ENCODE peak calls at places on chromosomes 6 and 20, in nine cellular contexts. One of them, this sample, is unnamed.
A peak's percentile ranks its signal among the peaks of the same experiment; 100 is the strongest.

GRCh38 chr6:64280569-64280968 is 645.0 kb downstream of the PHF3 start:
- DNase-seq in cerebellar cortex: peak; percentile 8
- DNase-seq in NAMALWA: peak; percentile 28
- DNase-seq in AG08395: no peak
- DNase-seq in B cell: no peak
- DNase-seq in ureter: no peak
- DNase-seq in activated T-helper 1 cell treated with anti-CD3 and anti-CD28 coated beads, Interleukin-2, amount 50 U/mL, for 16 hours: no peak
- DNase-seq in glutamatergic neuron: peak; percentile 30
- DNase-seq in BJ: no peak
- DNase-seq in this sample: no peak

GRCh38 chr6:151553416-151554158 is 59.8 kb downstream of the CCDC170 start:
- DNase-seq in AG08395: no peak
- DNase-seq in cerebellar cortex: no peak
- DNase-seq in NAMALWA: no peak
- DNase-seq in B cell: no peak
- DNase-seq in glutamatergic neuron: no peak
- DNase-seq in activated T-helper 1 cell treated with anti-CD3 and anti-CD28 coated beads, Interleukin-2, amount 50 U/mL, for 16 hours: no peak
- DNase-seq in ureter: no peak
- DNase-seq in BJ: peak; percentile 9
- DNase-seq in this sample: no peak

GRCh38 chr6:79864421-79864820 is 82.9 kb downstream of the ELOVL4 start:
- DNase-seq in AG08395: no peak
- DNase-seq in cerebellar cortex: peak; percentile 90
- DNase-seq in ureter: no peak
- DNase-seq in B cell: no peak
- DNase-seq in glutamatergic neuron: no peak
- DNase-seq in BJ: no peak
- DNase-seq in NAMALWA: no peak
- DNase-seq in activated T-helper 1 cell treated with anti-CD3 and anti-CD28 coated beads, Interleukin-2, amount 50 U/mL, for 16 hours: no peak
- DNase-seq in this sample: no peak

GRCh38 chr6:10505529-10505928 is 15.6 kb upstream of the GCNT2 start:
- DNase-seq in AG08395: no peak
- DNase-seq in cerebellar cortex: no peak
- DNase-seq in activated T-helper 1 cell treated with anti-CD3 and anti-CD28 coated beads, Interleukin-2, amount 50 U/mL, for 16 hours: no peak
- DNase-seq in NAMALWA: no peak
- DNase-seq in B cell: no peak
- DNase-seq in glutamatergic neuron: no peak
- DNase-seq in ureter: no peak
- DNase-seq in BJ: no peak
- DNase-seq in this sample: no peak

GRCh38 chr6:143078468-143079324 is 18.0 kb downstream of the AIG1 start:
- DNase-seq in glutamatergic neuron: no peak
- DNase-seq in activated T-helper 1 cell treated with anti-CD3 and anti-CD28 coated beads, Interleukin-2, amount 50 U/mL, for 16 hours: no peak
- DNase-seq in NAMALWA: no peak
- DNase-seq in AG08395: no peak
- DNase-seq in cerebellar cortex: no peak
- DNase-seq in BJ: no peak
- DNase-seq in B cell: no peak
- DNase-seq in ureter: no peak
- DNase-seq in this sample: no peak

GRCh38 chr6:107894821-107895396 is 63.1 kb downstream of the SEC63 start:
- DNase-seq in NAMALWA: peak; percentile 50
- DNase-seq in BJ: no peak
- DNase-seq in glutamatergic neuron: no peak
- DNase-seq in ureter: no peak
- DNase-seq in AG08395: no peak
- DNase-seq in activated T-helper 1 cell treated with anti-CD3 and anti-CD28 coated beads, Interleukin-2, amount 50 U/mL, for 16 hours: no peak
- DNase-seq in B cell: peak; percentile 67
- DNase-seq in cerebellar cortex: no peak
- DNase-seq in this sample: peak; percentile 82

GRCh38 chr6:139482184-139482751 is 107.8 kb upstream of the CITED2 start:
- DNase-seq in BJ: no peak
- DNase-seq in NAMALWA: no peak
- DNase-seq in B cell: no peak
- DNase-seq in cerebellar cortex: no peak
- DNase-seq in activated T-helper 1 cell treated with anti-CD3 and anti-CD28 coated beads, Interleukin-2, amount 50 U/mL, for 16 hours: no peak
- DNase-seq in AG08395: no peak
- DNase-seq in glutamatergic neuron: no peak
- DNase-seq in ureter: no peak
- DNase-seq in this sample: no peak

GRCh38 chr20:40249805-40250204 is 439.2 kb downstream of the MAFB start:
- DNase-seq in AG08395: no peak
- DNase-seq in cerebellar cortex: no peak
- DNase-seq in ureter: no peak
- DNase-seq in NAMALWA: no peak
- DNase-seq in glutamatergic neuron: no peak
- DNase-seq in B cell: no peak
- DNase-seq in BJ: no peak
- DNase-seq in activated T-helper 1 cell treated with anti-CD3 and anti-CD28 coated beads, Interleukin-2, amount 50 U/mL, for 16 hours: no peak
- DNase-seq in this sample: no peak

GRCh38 chr20:58109918-58110635 is 118.4 kb downstream of the ANKRD60 start:
- DNase-seq in ureter: no peak
- DNase-seq in B cell: no peak
- DNase-seq in cerebellar cortex: no peak
- DNase-seq in AG08395: no peak
- DNase-seq in activated T-helper 1 cell treated with anti-CD3 and anti-CD28 coated beads, Interleukin-2, amount 50 U/mL, for 16 hours: no peak
- DNase-seq in glutamatergic neuron: no peak
- DNase-seq in NAMALWA: no peak
- DNase-seq in BJ: no peak
- DNase-seq in this sample: no peak

GRCh38 chr20:17856024-17856564 is 112.5 kb downstream of the SNX5 start:
- DNase-seq in ureter: no peak
- DNase-seq in B cell: peak; percentile 78
- DNase-seq in glutamatergic neuron: no peak
- DNase-seq in activated T-helper 1 cell treated with anti-CD3 and anti-CD28 coated beads, Interleukin-2, amount 50 U/mL, for 16 hours: no peak
- DNase-seq in cerebellar cortex: no peak
- DNase-seq in BJ: no peak
- DNase-seq in AG08395: no peak
- DNase-seq in NAMALWA: peak; percentile 89
- DNase-seq in this sample: peak; percentile 76

GRCh38 chr6:81708306-81708705 is 44.2 kb downstream of the TENT5A start:
- DNase-seq in NAMALWA: no peak
- DNase-seq in ureter: no peak
- DNase-seq in activated T-helper 1 cell treated with anti-CD3 and anti-CD28 coated beads, Interleukin-2, amount 50 U/mL, for 16 hours: no peak
- DNase-seq in BJ: no peak
- DNase-seq in AG08395: no peak
- DNase-seq in glutamatergic neuron: no peak
- DNase-seq in cerebellar cortex: no peak
- DNase-seq in B cell: no peak
- DNase-seq in this sample: no peak

GRCh38 chr6:91804981-91805380 is 1218.1 kb upstream of the MAP3K7 start:
- DNase-seq in glutamatergic neuron: no peak
- DNase-seq in activated T-helper 1 cell treated with anti-CD3 and anti-CD28 coated beads, Interleukin-2, amount 50 U/mL, for 16 hours: no peak
- DNase-seq in AG08395: no peak
- DNase-seq in BJ: no peak
- DNase-seq in ureter: no peak
- DNase-seq in NAMALWA: no peak
- DNase-seq in B cell: no peak
- DNase-seq in cerebellar cortex: no peak
- DNase-seq in this sample: no peak

GRCh38 chr6:160949531-160949930 is 42.0 kb upstream of the MAP3K4 start:
- DNase-seq in BJ: no peak
- DNase-seq in NAMALWA: no peak
- DNase-seq in ureter: no peak
- DNase-seq in B cell: no peak
- DNase-seq in cerebellar cortex: no peak
- DNase-seq in activated T-helper 1 cell treated with anti-CD3 and anti-CD28 coated beads, Interleukin-2, amount 50 U/mL, for 16 hours: no peak
- DNase-seq in glutamatergic neuron: no peak
- DNase-seq in AG08395: no peak
- DNase-seq in this sample: no peak

GRCh38 chr6:111871207-111871606 is 2.0 kb downstream of the FYN start:
- DNase-seq in glutamatergic neuron: no peak
- DNase-seq in NAMALWA: peak; percentile 53
- DNase-seq in BJ: no peak
- DNase-seq in activated T-helper 1 cell treated with anti-CD3 and anti-CD28 coated beads, Interleukin-2, amount 50 U/mL, for 16 hours: no peak
- DNase-seq in AG08395: no peak
- DNase-seq in cerebellar cortex: no peak
- DNase-seq in B cell: peak; percentile 15
- DNase-seq in ureter: no peak
- DNase-seq in this sample: peak; percentile 50

GRCh38 chr6:118748311-118749062 is 97.1 kb upstream of the CEP85L start:
- DNase-seq in glutamatergic neuron: peak; percentile 58
- DNase-seq in ureter: peak; percentile 49
- DNase-seq in B cell: no peak
- DNase-seq in activated T-helper 1 cell treated with anti-CD3 and anti-CD28 coated beads, Interleukin-2, amount 50 U/mL, for 16 hours: no peak
- DNase-seq in BJ: no peak
- DNase-seq in NAMALWA: no peak
- DNase-seq in cerebellar cortex: peak; percentile 88
- DNase-seq in AG08395: peak; percentile 82
- DNase-seq in this sample: no peak

GRCh38 chr6:36120979-36121706 is 9.2 kb upstream of the MAPK13 start:
- DNase-seq in B cell: peak; percentile 71
- DNase-seq in glutamatergic neuron: no peak
- DNase-seq in cerebellar cortex: no peak
- DNase-seq in activated T-helper 1 cell treated with anti-CD3 and anti-CD28 coated beads, Interleukin-2, amount 50 U/mL, for 16 hours: no peak
- DNase-seq in ureter: peak; percentile 78
- DNase-seq in BJ: no peak
- DNase-seq in AG08395: peak; percentile 38
- DNase-seq in NAMALWA: peak; percentile 59
- DNase-seq in this sample: peak; percentile 81

GRCh38 chr6:31474871-31475286 is 23.1 kb upstream of the MICB start:
- DNase-seq in B cell: no peak
- DNase-seq in cerebellar cortex: no peak
- DNase-seq in glutamatergic neuron: no peak
- DNase-seq in AG08395: no peak
- DNase-seq in activated T-helper 1 cell treated with anti-CD3 and anti-CD28 coated beads, Interleukin-2, amount 50 U/mL, for 16 hours: no peak
- DNase-seq in BJ: no peak
- DNase-seq in ureter: no peak
- DNase-seq in NAMALWA: no peak
- DNase-seq in this sample: no peak

GRCh38 chr6:74602206-74602605 is 603.6 kb downstream of the COL12A1 start:
- DNase-seq in cerebellar cortex: no peak
- DNase-seq in ureter: no peak
- DNase-seq in BJ: no peak
- DNase-seq in AG08395: no peak
- DNase-seq in B cell: no peak
- DNase-seq in activated T-helper 1 cell treated with anti-CD3 and anti-CD28 coated beads, Interleukin-2, amount 50 U/mL, for 16 hours: no peak
- DNase-seq in glutamatergic neuron: no peak
- DNase-seq in NAMALWA: no peak
- DNase-seq in this sample: no peak

GRCh38 chr6:144063744-144064401 is 31.5 kb downstream of the SF3B5 start:
- DNase-seq in NAMALWA: peak; percentile 92
- DNase-seq in glutamatergic neuron: peak; percentile 82
- DNase-seq in activated T-helper 1 cell treated with anti-CD3 and anti-CD28 coated beads, Interleukin-2, amount 50 U/mL, for 16 hours: peak; percentile 81
- DNase-seq in cerebellar cortex: peak; percentile 55
- DNase-seq in ureter: peak; percentile 85
- DNase-seq in B cell: peak; percentile 99
- DNase-seq in AG08395: peak; percentile 60
- DNase-seq in BJ: no peak
- DNase-seq in this sample: peak; percentile 93

GRCh38 chr6:21083708-21084107 is 509.8 kb upstream of the SOX4 start:
- DNase-seq in BJ: no peak
- DNase-seq in B cell: no peak
- DNase-seq in cerebellar cortex: no peak
- DNase-seq in NAMALWA: no peak
- DNase-seq in glutamatergic neuron: no peak
- DNase-seq in ureter: no peak
- DNase-seq in AG08395: no peak
- DNase-seq in activated T-helper 1 cell treated with anti-CD3 and anti-CD28 coated beads, Interleukin-2, amount 50 U/mL, for 16 hours: no peak
- DNase-seq in this sample: no peak

GRCh38 chr6:1316482-1317220 is 4.8 kb downstream of the FOXQ1 start:
- DNase-seq in AG08395: no peak
- DNase-seq in NAMALWA: no peak
- DNase-seq in BJ: no peak
- DNase-seq in ureter: peak; percentile 65
- DNase-seq in activated T-helper 1 cell treated with anti-CD3 and anti-CD28 coated beads, Interleukin-2, amount 50 U/mL, for 16 hours: no peak
- DNase-seq in B cell: peak; percentile 26
- DNase-seq in glutamatergic neuron: peak; percentile 53
- DNase-seq in cerebellar cortex: no peak
- DNase-seq in this sample: peak; percentile 52

GRCh38 chr6:40427196-40427595 is 160.0 kb downstream of the LRFN2 start:
- DNase-seq in activated T-helper 1 cell treated with anti-CD3 and anti-CD28 coated beads, Interleukin-2, amount 50 U/mL, for 16 hours: no peak
- DNase-seq in BJ: no peak
- DNase-seq in AG08395: no peak
- DNase-seq in ureter: no peak
- DNase-seq in B cell: no peak
- DNase-seq in glutamatergic neuron: no peak
- DNase-seq in cerebellar cortex: no peak
- DNase-seq in NAMALWA: no peak
- DNase-seq in this sample: no peak

GRCh38 chr20:58907481-58908137 is 55.1 kb downstream of the GNAS start:
- DNase-seq in cerebellar cortex: peak; percentile 92
- DNase-seq in ureter: peak; percentile 88
- DNase-seq in B cell: peak; percentile 92
- DNase-seq in NAMALWA: peak; percentile 99
- DNase-seq in glutamatergic neuron: peak; percentile 30
- DNase-seq in BJ: peak; percentile 96
- DNase-seq in AG08395: peak; percentile 95
- DNase-seq in activated T-helper 1 cell treated with anti-CD3 and anti-CD28 coated beads, Interleukin-2, amount 50 U/mL, for 16 hours: no peak
- DNase-seq in this sample: peak; percentile 57

GRCh38 chr6:44094403-44095242 is 32.6 kb downstream of the MRPL14 start:
- DNase-seq in ureter: no peak
- DNase-seq in BJ: no peak
- DNase-seq in NAMALWA: no peak
- DNase-seq in AG08395: no peak
- DNase-seq in cerebellar cortex: no peak
- DNase-seq in B cell: no peak
- DNase-seq in activated T-helper 1 cell treated with anti-CD3 and anti-CD28 coated beads, Interleukin-2, amount 50 U/mL, for 16 hours: no peak
- DNase-seq in glutamatergic neuron: no peak
- DNase-seq in this sample: peak; percentile 89

GRCh38 chr20:62805711-62806382 is 1.2 kb downstream of the OGFR start:
- DNase-seq in BJ: no peak
- DNase-seq in glutamatergic neuron: peak; percentile 73
- DNase-seq in AG08395: no peak
- DNase-seq in NAMALWA: no peak
- DNase-seq in B cell: no peak
- DNase-seq in activated T-helper 1 cell treated with anti-CD3 and anti-CD28 coated beads, Interleukin-2, amount 50 U/mL, for 16 hours: no peak
- DNase-seq in ureter: no peak
- DNase-seq in cerebellar cortex: no peak
- DNase-seq in this sample: no peak

GRCh38 chr6:79630883-79631799 is at the start of gene SH3BGRL2:
- DNase-seq in glutamatergic neuron: peak; percentile 92
- DNase-seq in BJ: no peak
- DNase-seq in ureter: peak; percentile 78
- DNase-seq in AG08395: peak; percentile 69
- DNase-seq in B cell: peak; percentile 9
- DNase-seq in NAMALWA: no peak
- DNase-seq in cerebellar cortex: peak; percentile 91
- DNase-seq in activated T-helper 1 cell treated with anti-CD3 and anti-CD28 coated beads, Interleukin-2, amount 50 U/mL, for 16 hours: no peak
- DNase-seq in this sample: peak; percentile 100

GRCh38 chr6:2244261-2245102 is 923 bp downstream of the GMDS start:
- DNase-seq in BJ: no peak
- DNase-seq in AG08395: no peak
- DNase-seq in activated T-helper 1 cell treated with anti-CD3 and anti-CD28 coated beads, Interleukin-2, amount 50 U/mL, for 16 hours: no peak
- DNase-seq in cerebellar cortex: peak; percentile 30
- DNase-seq in ureter: peak; percentile 46
- DNase-seq in glutamatergic neuron: no peak
- DNase-seq in B cell: no peak
- DNase-seq in NAMALWA: no peak
- DNase-seq in this sample: peak; percentile 67

GRCh38 chr6:48706310-48706709 is 595.3 kb upstream of the PTCHD4 start:
- DNase-seq in BJ: no peak
- DNase-seq in glutamatergic neuron: no peak
- DNase-seq in NAMALWA: no peak
- DNase-seq in cerebellar cortex: no peak
- DNase-seq in activated T-helper 1 cell treated with anti-CD3 and anti-CD28 coated beads, Interleukin-2, amount 50 U/mL, for 16 hours: no peak
- DNase-seq in B cell: no peak
- DNase-seq in ureter: no peak
- DNase-seq in AG08395: no peak
- DNase-seq in this sample: no peak

GRCh38 chr20:40251284-40251932 is 437.6 kb downstream of the MAFB start:
- DNase-seq in NAMALWA: peak; percentile 18
- DNase-seq in glutamatergic neuron: peak; percentile 41
- DNase-seq in activated T-helper 1 cell treated with anti-CD3 and anti-CD28 coated beads, Interleukin-2, amount 50 U/mL, for 16 hours: no peak
- DNase-seq in AG08395: peak; percentile 58
- DNase-seq in ureter: no peak
- DNase-seq in B cell: no peak
- DNase-seq in BJ: no peak
- DNase-seq in cerebellar cortex: peak; percentile 11
- DNase-seq in this sample: peak; percentile 56

GRCh38 chr6:163206196-163206595 is 208.3 kb upstream of the QKI start:
- DNase-seq in B cell: no peak
- DNase-seq in cerebellar cortex: no peak
- DNase-seq in ureter: no peak
- DNase-seq in NAMALWA: no peak
- DNase-seq in BJ: no peak
- DNase-seq in AG08395: no peak
- DNase-seq in activated T-helper 1 cell treated with anti-CD3 and anti-CD28 coated beads, Interleukin-2, amount 50 U/mL, for 16 hours: no peak
- DNase-seq in glutamatergic neuron: no peak
- DNase-seq in this sample: no peak

GRCh38 chr6:81450180-81450579 is 302.3 kb downstream of the TENT5A start:
- DNase-seq in BJ: peak; percentile 37
- DNase-seq in B cell: no peak
- DNase-seq in NAMALWA: no peak
- DNase-seq in ureter: no peak
- DNase-seq in cerebellar cortex: no peak
- DNase-seq in glutamatergic neuron: no peak
- DNase-seq in activated T-helper 1 cell treated with anti-CD3 and anti-CD28 coated beads, Interleukin-2, amount 50 U/mL, for 16 hours: no peak
- DNase-seq in AG08395: peak; percentile 67
- DNase-seq in this sample: no peak